ENCODE peak calls at places on chromosome 11, in four cellular contexts. O is ovary, W is heart left ventricle, L is left ventricle myocardium inferior. X is an unnamed sample.
A peak's percentile ranks its signal among the peaks of the same experiment; 100 is the strongest.

GRCh38 chr11:76322593-76323341 is 58.2 kb downstream of the THAP12 start:
- DNase-seq in L (no peak), O (no peak), W (no peak), X (no peak)

GRCh38 chr11:71365626-71366025 is 82.6 kb downstream of the DHCR7 start:
- DNase-seq in O (no peak), W (no peak), L (no peak), X (no peak)

GRCh38 chr11:91173701-91174100 is 950.9 kb upstream of the CHORDC1 start:
- DNase-seq in L (no peak), W (no peak), O (no peak), X (no peak)

GRCh38 chr11:94762208-94762607 is 5.9 kb upstream of the AMOTL1 start:
- DNase-seq in L (no peak), O (no peak), W (no peak), X (no peak)

GRCh38 chr11:2481253-2481652 is 36.4 kb downstream of the KCNQ1 start:
- DNase-seq in O (no peak), W (no peak), L (no peak), X (no peak)

GRCh38 chr11:119167933-119168332 is 592 bp upstream of the NLRX1 start:
- DNase-seq in O (no peak), W (no peak), L (no peak), X (no peak)

GRCh38 chr11:8813658-8814057 is 97.3 kb upstream of the AKIP1 start:
- DNase-seq in W (peak; percentile 69), L (peak; percentile 66), O (peak; percentile 80), X (no peak)

GRCh38 chr11:114705280-114706024 is 27.1 kb downstream of the NXPE2 start:
- DNase-seq in O (no peak), L (peak; percentile 33), W (peak; percentile 18), X (no peak)

GRCh38 chr11:1747753-1748466 is 2.5 kb downstream of the IFITM10 start:
- DNase-seq in L (peak; percentile 33), O (no peak), W (no peak), X (peak; percentile 52)

GRCh38 chr11:28072321-28072720 is 35.6 kb downstream of the KIF18A start:
- DNase-seq in W (no peak), O (no peak), L (no peak), X (no peak)

GRCh38 chr11:111913997-111914396 is 1.5 kb downstream of the HSPB2 start:
- DNase-seq in W (peak; percentile 53), O (peak; percentile 74), L (no peak), X (no peak)

GRCh38 chr11:12473366-12473765 is 96.0 kb downstream of the PARVA start:
- DNase-seq in O (no peak), W (no peak), L (no peak), X (no peak)

GRCh38 chr11:78952866-78953265 is 378.2 kb upstream of the NARS2 start:
- DNase-seq in L (no peak), W (no peak), O (no peak), X (no peak)

GRCh38 chr11:78244546-78245315 is 56.0 kb downstream of the USP35 start:
- DNase-seq in L (no peak), W (no peak), O (no peak), X (no peak)

GRCh38 chr11:47393163-47394049 is 15.0 kb upstream of the SLC39A13 start:
- DNase-seq in L (peak; percentile 47), O (no peak), W (peak; percentile 62), X (no peak)

GRCh38 chr11:19025799-19026406 is 34.6 kb downstream of the MRGPRX2 start:
- DNase-seq in W (peak; percentile 24), O (no peak), L (no peak), X (no peak)

GRCh38 chr11:120890921-120891320 is 133.0 kb upstream of the TBCEL start:
- DNase-seq in L (no peak), W (no peak), O (no peak), X (no peak)

GRCh38 chr11:13837286-13837685 is 125.2 kb upstream of the SPON1 start:
- DNase-seq in W (no peak), O (no peak), L (no peak), X (no peak)

GRCh38 chr11:77884186-77884828 is 63.4 kb downstream of the AAMDC start:
- DNase-seq in L (no peak), W (no peak), O (no peak), X (no peak)

GRCh38 chr11:129643031-129643721 is 172.5 kb upstream of the TMEM45B start:
- DNase-seq in W (no peak), O (no peak), L (no peak), X (peak; percentile 83)

GRCh38 chr11:124586247-124586860 is 16.6 kb downstream of the OR8A1 start:
- DNase-seq in O (no peak), W (peak; percentile 43), L (peak; percentile 45), X (no peak)

GRCh38 chr11:119608781-119609180 is 120.2 kb downstream of the NECTIN1 start:
- DNase-seq in W (no peak), L (no peak), O (no peak), X (no peak)

GRCh38 chr11:113906038-113906437 is 1.4 kb downstream of the HTR3B start:
- DNase-seq in W (no peak), L (no peak), O (no peak), X (no peak)

GRCh38 chr11:15726221-15726746 is 611.6 kb downstream of the INSC start:
- DNase-seq in O (no peak), W (no peak), L (no peak), X (no peak)

GRCh38 chr11:17352925-17353227 is 1.3 kb downstream of the NCR3LG1 start:
- DNase-seq in W (peak; percentile 36), L (peak; percentile 18), O (peak; percentile 40), X (no peak)

GRCh38 chr11:132734217-132734616 is 798.1 kb downstream of the OPCML start:
- DNase-seq in W (no peak), O (no peak), L (no peak), X (no peak)

GRCh38 chr11:114274637-114275036 is 21.6 kb upstream of the NNMT start:
- DNase-seq in W (no peak), L (no peak), O (no peak), X (no peak)

GRCh38 chr11:108530426-108530825 is 32.2 kb upstream of the POGLUT3 start:
- DNase-seq in O (no peak), L (no peak), W (no peak), X (no peak)

GRCh38 chr11:59801981-59802638 is 8.5 kb downstream of the MRPL16 start:
- DNase-seq in W (peak; percentile 39), L (no peak), O (peak; percentile 39), X (no peak)

GRCh38 chr11:60459345-60459744 is 3.7 kb downstream of the MS4A1 start:
- DNase-seq in O (no peak), W (no peak), L (no peak), X (no peak)

GRCh38 chr11:102139081-102139498 is 28.8 kb downstream of the YAP1 start:
- DNase-seq in L (no peak), O (no peak), W (peak; percentile 25), X (no peak)

GRCh38 chr11:1279674-1280055 is 29.8 kb downstream of the TOLLIP start:
- DNase-seq in W (no peak), L (no peak), O (no peak), X (no peak)

GRCh38 chr11:4115128-4115527 is 20.5 kb downstream of the RRM1 start:
- DNase-seq in L (no peak), W (no peak), O (no peak), X (no peak)

GRCh38 chr11:59158206-59159068 is 13.5 kb upstream of the DTX4 start:
- DNase-seq in W (peak; percentile 49), L (peak; percentile 18), O (no peak), X (no peak)

GRCh38 chr11:19951558-19952083 is 208.7 kb downstream of the DBX1 start:
- DNase-seq in W (no peak), L (no peak), O (no peak), X (no peak)

GRCh38 chr11:128503231-128503991 is 83.9 kb downstream of the ETS1 start:
- DNase-seq in O (no peak), W (no peak), L (no peak), X (no peak)

GRCh38 chr11:73001615-73002014 is 140.5 kb downstream of the FCHSD2 start:
- DNase-seq in L (no peak), W (no peak), O (no peak), X (no peak)

GRCh38 chr11:280762-281485 is 2.7 kb downstream of the NLRP6 start:
- DNase-seq in L (no peak), W (peak; percentile 17), O (no peak), X (peak; percentile 57)

GRCh38 chr11:99632969-99633368 is 612.2 kb downstream of the CNTN5 start:
- DNase-seq in O (no peak), W (no peak), L (no peak), X (no peak)

GRCh38 chr11:67349927-67350465 is 3.4 kb downstream of the POLD4 start:
- DNase-seq in O (no peak), W (no peak), L (no peak), X (no peak)
- H3K4me1 ChIP-seq in O (peaks cover 15% of the 10 kb centered on the region), W (peaks cover 3% of the 10 kb centered on the region), L (peaks cover 59% of the 10 kb centered on the region), X (peaks cover 32% of the 10 kb centered on the region)

DNA sequence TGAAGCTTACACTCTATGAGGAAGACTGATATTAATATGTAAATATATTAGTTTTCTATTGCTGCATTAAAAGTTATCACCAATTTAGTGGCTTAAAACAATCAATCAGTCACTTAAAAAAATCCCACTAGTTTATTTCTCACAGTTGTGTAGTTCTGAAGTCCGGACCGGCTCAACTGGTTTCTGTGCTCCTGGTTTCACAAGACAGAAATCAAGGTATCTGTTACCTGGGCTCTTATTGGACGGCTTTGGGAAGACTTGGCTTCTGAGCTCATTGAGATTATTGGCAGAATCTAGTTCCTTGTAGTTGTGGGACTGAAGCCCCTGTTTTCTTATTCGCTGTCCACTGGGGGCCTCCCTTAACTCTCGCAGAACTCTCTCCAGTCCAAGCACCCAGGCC is 343.0 kb downstream of the RAB38 start:
- DNase-seq in W (no peak), L (no peak), O (no peak), X (no peak)
- TF ChIP-seq CTCF in W (no peak), L (no peak), O (no peak), X (no peak)

DNA sequence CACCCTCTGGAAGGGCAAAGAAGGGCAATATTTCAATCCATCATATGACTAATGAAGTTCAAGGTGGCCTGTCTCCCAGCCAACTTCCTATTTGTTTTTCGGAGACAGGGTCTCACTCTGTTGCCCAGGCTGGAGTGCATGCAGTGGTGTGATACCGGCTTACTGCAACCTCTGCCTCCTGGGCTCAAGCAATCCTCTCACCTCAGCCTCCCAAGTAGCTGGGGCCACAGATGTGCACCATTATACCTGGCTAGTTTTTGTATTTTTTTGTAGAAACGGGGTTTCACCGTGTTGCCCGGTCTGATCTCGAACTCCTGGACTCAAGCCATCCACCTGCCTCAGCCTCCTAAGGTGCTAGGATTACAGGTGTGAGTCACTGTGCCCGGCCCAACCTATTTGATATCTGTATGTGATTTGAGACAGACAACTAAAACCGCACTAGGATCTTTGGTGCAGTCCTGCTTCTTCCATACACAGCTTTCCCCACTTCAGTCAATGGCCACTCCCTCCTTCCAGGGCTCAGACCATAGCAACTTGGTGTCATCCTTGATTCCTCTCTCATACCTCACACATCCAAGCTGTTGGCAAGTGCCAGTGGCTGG is 13.3 kb downstream of the ABTB2 start:
- DNase-seq in O (no peak), L (no peak), W (no peak), X (peak; percentile 84)
- H3K4me1 ChIP-seq in O (peaks cover 19% of the 10 kb centered on the region), L (peaks cover 83% of the 10 kb centered on the region), W (no peaks in the 10 kb centered on the region), X (peaks cover 42% of the 10 kb centered on the region)

DNA sequence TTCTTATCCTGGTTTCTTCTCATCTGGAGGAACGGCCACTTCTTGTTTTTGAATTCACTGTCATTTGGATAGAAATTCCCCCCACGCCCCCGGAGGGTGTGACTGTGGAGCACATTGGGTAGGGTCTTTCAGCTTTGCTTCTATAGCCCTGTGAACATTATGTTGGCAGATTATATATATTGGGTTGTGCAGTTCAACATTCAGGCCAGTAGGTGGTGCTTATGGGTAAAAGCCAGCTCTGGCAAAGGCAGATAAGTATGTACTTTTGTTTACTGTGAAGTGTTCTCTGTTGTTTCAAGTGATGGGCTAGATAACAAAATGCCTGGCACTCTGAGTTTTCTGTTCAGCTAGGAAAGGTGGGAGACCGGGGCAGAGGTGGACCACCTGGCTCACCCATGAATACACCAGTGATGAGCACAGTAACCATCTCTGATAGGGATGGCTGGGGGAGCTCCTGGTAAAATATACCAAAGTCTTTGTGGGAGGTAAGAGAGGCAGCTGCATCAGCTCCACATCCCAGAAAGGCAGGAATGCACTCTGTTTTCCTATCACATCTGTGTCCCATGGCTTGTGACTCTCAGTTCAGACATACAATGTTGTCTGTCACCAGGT is 1348.2 kb upstream of the RAG2 start:
- DNase-seq in L (no peak), O (no peak), W (no peak), X (no peak)
- TF ChIP-seq CTCF in L (peak; percentile 67), O (no peak), W (peak; percentile 43), X (peak; percentile 41)

X was measured in RWPE2.